ENCODE peak calls at places on chromosomes 12 and 14, in five cellular contexts. Z is GM12878, T is A549, M is HepG2, P is H1. G is an unnamed sample.

GRCh38 chr12:19131020-19131431 is 1.5 kb downstream of the PLEKHA5 start:
- DNase-seq in Z (no peak), T (peak; percentile 33), P (no peak), M (peak; percentile 41), G (peak; percentile 48)

GRCh38 chr14:32397871-32398640 is 69.0 kb downstream of the AKAP6 start:
- DNase-seq in P (no peak), Z (no peak), T (peak; percentile 60), M (no peak), G (no peak)

GRCh38 chr14:70828188-70828587 is 18.9 kb upstream of the MAP3K9 start:
- DNase-seq in T (no peak), Z (no peak), P (no peak), M (no peak), G (no peak)

GRCh38 chr12:30729547-30729946 is 25.2 kb downstream of the CAPRIN2 start:
- DNase-seq in M (peak; percentile 34), P (no peak), Z (no peak), T (no peak), G (no peak)

GRCh38 chr12:113515082-113515856 is 43.6 kb upstream of the LHX5 start:
- DNase-seq in P (peak; percentile 47), T (no peak), M (no peak), Z (no peak), G (no peak)

GRCh38 chr14:67620217-67620789 is 583 bp downstream of the ARG2 start:
- DNase-seq in P (no peak), M (no peak), Z (no peak), T (no peak), G (no peak)

GRCh38 chr12:124967016-124967739 is 21.8 kb downstream of the DHX37 start:
- DNase-seq in P (no peak), Z (no peak), M (no peak), T (no peak), G (no peak)

GRCh38 chr12:47190271-47190750 is 110.6 kb upstream of the AMIGO2 start:
- DNase-seq in Z (no peak), T (peak; percentile 67), P (no peak), M (no peak), G (no peak)

GRCh38 chr14:96929969-96930368 is 132.8 kb downstream of the VRK1 start:
- DNase-seq in Z (no peak), M (no peak), T (no peak), P (no peak), G (no peak)

GRCh38 chr12:64625243-64626077 is 15.2 kb downstream of the RASSF3 start:
- DNase-seq in P (no peak), Z (peak; percentile 78), T (peak; percentile 92), M (peak; percentile 85), G (peak; percentile 26)

GRCh38 chr14:50635136-50635535 is 33.0 kb downstream of the SAV1 start:
- DNase-seq in T (no peak), M (no peak), P (no peak), Z (no peak), G (no peak)

GRCh38 chr12:998020-998874 is 7.2 kb downstream of the ERC1 start:
- DNase-seq in T (no peak), M (peak; percentile 68), P (no peak), Z (no peak), G (no peak)

GRCh38 chr14:44662250-44662891 is 155.3 kb upstream of the FSCB start:
- DNase-seq in M (no peak), Z (no peak), P (no peak), T (no peak), G (no peak)

GRCh38 chr14:77799863-77800730 is at the start of gene ADCK1:
- DNase-seq in Z (peak; percentile 34), P (no peak), T (peak; percentile 88), M (peak; percentile 68), G (peak; percentile 90)

GRCh38 chr12:69933115-69933552 is 108.1 kb downstream of the MYRFL start:
- DNase-seq in Z (no peak), P (peak; percentile 70), M (no peak), T (no peak), G (no peak)

GRCh38 chr12:54723653-54724256 is 75.6 kb upstream of the DCD start:
- DNase-seq in T (peak; percentile 28), Z (no peak), P (no peak), M (no peak), G (peak; percentile 34)

GRCh38 chr12:111193067-111193466 is 175.8 kb downstream of the PHETA1 start:
- DNase-seq in M (no peak), T (no peak), P (no peak), Z (no peak), G (no peak)

GRCh38 chr12:72276212-72276865 is 4.2 kb downstream of the TRHDE start:
- DNase-seq in P (no peak), Z (no peak), M (no peak), T (no peak), G (no peak)

GRCh38 chr14:96811265-96811664 is 14.1 kb downstream of the VRK1 start:
- DNase-seq in M (no peak), Z (no peak), P (no peak), T (no peak), G (no peak)

GRCh38 chr12:27005495-27005894 is 8.7 kb downstream of the TM7SF3 start:
- DNase-seq in P (no peak), Z (no peak), M (no peak), T (no peak), G (no peak)

GRCh38 chr14:31489680-31490079 is 1.8 kb upstream of the GPR33 start:
- DNase-seq in T (no peak), M (no peak), P (no peak), Z (peak; percentile 31), G (no peak)

GRCh38 chr14:71588576-71589215 is 343.5 kb upstream of the RGS6 start:
- DNase-seq in P (no peak), M (no peak), T (no peak), Z (no peak), G (no peak)

GRCh38 chr12:131701705-131702572 is 9.0 kb upstream of the SFSWAP start:
- DNase-seq in M (no peak), T (no peak), Z (no peak), P (no peak), G (no peak)

GRCh38 chr12:117240356-117240755 is 50.1 kb upstream of the FBXO21 start:
- DNase-seq in T (no peak), Z (no peak), M (no peak), P (no peak), G (no peak)

GRCh38 chr12:79844693-79845092 is 90.2 kb downstream of the PPP1R12A start:
- DNase-seq in P (peak; percentile 29), M (peak; percentile 41), T (peak; percentile 74), Z (no peak), G (peak; percentile 17)

GRCh38 chr14:76775159-76775694 is 14.0 kb downstream of the VASH1 start:
- DNase-seq in T (no peak), M (no peak), Z (no peak), P (no peak), G (no peak)

GRCh38 chr14:76774471-76775158 is 13.3 kb downstream of the VASH1 start:
- DNase-seq in P (no peak), M (no peak), Z (no peak), T (no peak), G (no peak)

GRCh38 chr14:76773956-76774355 is 12.7 kb downstream of the VASH1 start:
- DNase-seq in T (no peak), M (no peak), Z (no peak), P (no peak), G (no peak)

GRCh38 chr14:76776306-76777251 is 15.3 kb downstream of the VASH1 start:
- DNase-seq in M (peak; percentile 29), P (no peak), Z (no peak), T (no peak), G (peak; percentile 42)

GRCh38 chr14:76775695-76776305 is 14.5 kb downstream of the VASH1 start:
- DNase-seq in M (no peak), Z (no peak), P (no peak), T (no peak), G (no peak)
- TF ChIP-seq KDM1A in M (no peak), Z (no peak), P (no peak), T (no peak), G (no peak)

GRCh38 chr12:87136330-87136976 is 880.3 kb upstream of the MGAT4C start:
- DNase-seq in P (no peak), T (peak; percentile 18), M (no peak), Z (no peak), G (no peak)
- TF ChIP-seq KDM1A in P (no peak), T (no peak), M (no peak), Z (no peak), G (no peak)

GRCh38 chr12:13052414-13052813 is 8.2 kb downstream of the FAM234B start:
- DNase-seq in M (no peak), Z (no peak), T (no peak), P (no peak), G (no peak)

GRCh38 chr12:13046914-13047472 is 2.8 kb downstream of the FAM234B start:
- DNase-seq in M (no peak), P (no peak), Z (no peak), T (no peak), G (no peak)

GRCh38 chr12:13045816-13046215 is 1.6 kb downstream of the FAM234B start:
- DNase-seq in P (no peak), M (no peak), Z (no peak), T (no peak), G (no peak)

GRCh38 chr12:13044859-13045384 is 741 bp downstream of the FAM234B start:
- DNase-seq in P (no peak), Z (no peak), T (peak; percentile 33), M (no peak), G (no peak)

DNA sequence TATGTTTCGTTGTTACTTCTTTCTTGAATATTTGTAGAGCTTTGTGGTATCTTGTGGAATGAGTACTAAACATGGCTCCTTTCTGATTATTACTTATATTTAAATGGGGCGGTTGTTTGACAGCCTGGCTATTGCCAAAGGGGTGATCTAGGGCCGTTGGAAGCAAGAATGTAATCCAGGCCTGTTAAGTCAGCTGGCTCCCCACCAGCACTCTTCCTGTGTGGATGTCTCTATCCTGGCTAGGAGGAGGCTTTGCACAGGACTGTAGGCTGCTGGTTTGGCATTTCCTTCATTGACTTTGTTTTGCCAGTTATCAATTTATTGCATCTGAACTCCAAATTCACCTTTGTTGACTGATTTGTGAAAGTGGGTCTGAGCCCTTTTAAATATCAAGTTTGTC is 5.6 kb downstream of the FAM234B start:
- DNase-seq in Z (no peak), M (no peak), P (no peak), T (no peak), G (no peak)
- TF ChIP-seq KDM1A in Z (no peak), M (no peak), P (no peak), T (no peak), G (no peak)

GRCh38 chr14:95679995-95680735 is 6.1 kb upstream of the TCL1B start:
- DNase-seq in P (no peak), T (peak; percentile 29), Z (no peak), M (peak; percentile 21), G (no peak)

GRCh38 chr14:95675486-95675885 is 10.7 kb upstream of the TCL1B start:
- DNase-seq in Z (no peak), T (no peak), P (no peak), M (no peak), G (no peak)

GRCh38 chr14:95681153-95681552 is 5.1 kb upstream of the TCL1B start:
- DNase-seq in M (no peak), T (no peak), Z (no peak), P (no peak), G (no peak)

GRCh38 chr14:95677168-95677835 is 8.9 kb upstream of the TCL1B start:
- DNase-seq in P (no peak), T (no peak), M (no peak), Z (no peak), G (no peak)

DNA sequence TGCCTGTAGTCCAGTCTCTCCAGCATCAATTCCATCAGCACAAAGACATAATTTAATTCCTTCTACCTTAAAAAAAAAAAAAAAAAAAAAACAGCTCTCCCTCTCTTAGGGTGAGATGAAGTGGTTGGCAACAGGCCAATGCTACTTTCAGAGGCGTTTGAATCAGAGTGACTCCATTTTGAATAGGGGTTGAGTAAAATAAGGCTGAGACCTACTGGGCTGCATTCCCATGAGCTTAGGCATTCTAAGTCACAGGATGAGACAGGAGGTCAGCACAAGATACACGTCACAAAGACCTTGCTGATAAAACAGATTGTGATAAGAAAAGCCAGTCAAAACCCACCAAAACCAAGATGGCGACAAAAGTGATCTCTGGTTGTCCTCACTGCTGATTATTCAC is 7.1 kb upstream of the TCL1B start:
- DNase-seq in M (no peak), P (no peak), T (no peak), Z (no peak), G (no peak)
- TF ChIP-seq KDM1A in M (no peak), P (no peak), T (no peak), Z (no peak), G (no peak)